ENCODE peak calls at places on chromosomes 16 and 17, in four cellular contexts. L, I, Z and J are unnamed samples.

GRCh38 chr16:87407511-87408112 is 15.5 kb downstream of the MAP1LC3B start:
- DNase-seq in L (no peak), I (no peak), Z (peak; percentile 84), J (no peak)

GRCh38 chr17:879546-879945 is 97.4 kb downstream of the MRM3 start:
- DNase-seq in L (peak; percentile 85), I (peak; percentile 58), Z (peak; percentile 5), J (peak; percentile 48)

GRCh38 chr16:70694088-70694487 is 8.2 kb upstream of the MTSS2 start:
- DNase-seq in L (peak; percentile 85), I (no peak), Z (no peak), J (peak; percentile 78)

GRCh38 chr17:12727076-12727750 is 61.5 kb downstream of the MYOCD start:
- DNase-seq in L (peak; percentile 16), I (no peak), Z (no peak), J (peak; percentile 95)

GRCh38 chr16:65059421-65059980 is 62.4 kb downstream of the CDH11 start:
- DNase-seq in L (no peak), I (no peak), Z (no peak), J (no peak)

GRCh38 chr16:72502654-72503005 is 330.7 kb upstream of the PMFBP1 start:
- DNase-seq in L (no peak), I (no peak), Z (no peak), J (no peak)

GRCh38 chr17:81397314-81398169 is 2.3 kb downstream of the BAHCC1 start:
- DNase-seq in L (peak; percentile 81), I (no peak), Z (no peak), J (peak; percentile 62)

GRCh38 chr16:48053346-48053745 is 102.4 kb downstream of the ABCC12 start:
- DNase-seq in L (no peak), I (no peak), Z (no peak), J (peak; percentile 69)

GRCh38 chr17:73604046-73604445 is 40.2 kb downstream of the SDK2 start:
- DNase-seq in L (no peak), I (no peak), Z (no peak), J (no peak)

GRCh38 chr17:4327638-4328037 is 38.8 kb downstream of the UBE2G1 start:
- DNase-seq in L (peak; percentile 86), I (no peak), Z (no peak), J (peak; percentile 83)

GRCh38 chr16:67235816-67236547 is 9.1 kb downstream of the TMEM208 start:
- DNase-seq in L (no peak), I (no peak), Z (no peak), J (no peak)

GRCh38 chr17:67746704-67747571 is 29.2 kb downstream of the NOL11 start:
- DNase-seq in L (no peak), I (no peak), Z (no peak), J (no peak)

GRCh38 chr16:72832640-72833039 is 215.3 kb downstream of the ZFHX3 start:
- DNase-seq in L (peak; percentile 71), I (peak; percentile 88), Z (no peak), J (peak; percentile 70)

GRCh38 chr17:82270651-82271050 is 2.8 kb downstream of the CSNK1D start:
- DNase-seq in L (no peak), I (no peak), Z (no peak), J (no peak)

GRCh38 chr17:60825351-60825750 is 147.7 kb downstream of the BCAS3 start:
- DNase-seq in L (no peak), I (no peak), Z (no peak), J (no peak)

GRCh38 chr16:55735120-55735781 is 79.5 kb downstream of the SLC6A2 start:
- DNase-seq in L (peak; percentile 25), I (no peak), Z (no peak), J (no peak)

GRCh38 chr16:19432429-19432828 is 14.7 kb downstream of the TMC5 start:
- DNase-seq in L (peak; percentile 90), I (no peak), Z (no peak), J (no peak)

GRCh38 chr17:42122371-42123303 is at the start of gene HSPB9:
- DNase-seq in L (no peak), I (no peak), Z (no peak), J (no peak)

GRCh38 chr16:76535-77272 is 1.3 kb upstream of the MPG start:
- DNase-seq in L (no peak), I (peak; percentile 85), Z (no peak), J (peak; percentile 95)

GRCh38 chr17:33982872-33983271 is 272.2 kb upstream of the CCL2 start:
- DNase-seq in L (no peak), I (no peak), Z (no peak), J (no peak)

GRCh38 chr17:42804918-42805367 is 6.3 kb downstream of the CNTD1 start:
- DNase-seq in L (peak; percentile 60), I (no peak), Z (no peak), J (peak; percentile 13)

GRCh38 chr17:69269174-69269998 is 40.8 kb upstream of the ABCA10 start:
- DNase-seq in L (peak; percentile 31), I (no peak), Z (no peak), J (peak; percentile 66)

GRCh38 chr16:22093952-22094351 is 1.6 kb downstream of the VWA3A start:
- DNase-seq in L (no peak), I (no peak), Z (no peak), J (no peak)

GRCh38 chr17:72466199-72466598 is 345.4 kb downstream of the SOX9 start:
- DNase-seq in L (peak; percentile 95), I (no peak), Z (peak; percentile 75), J (peak; percentile 88)

GRCh38 chr16:35776-36305 is 17.6 kb downstream of the POLR3K start:
- DNase-seq in L (no peak), I (no peak), Z (no peak), J (no peak)

GRCh38 chr16:81143921-81144471 is 47.8 kb upstream of the GCSH start:
- DNase-seq in L (peak; percentile 28), I (no peak), Z (no peak), J (no peak)

GRCh38 chr16:19817875-19818274 is 66.8 kb downstream of the GPRC5B start:
- DNase-seq in L (no peak), I (no peak), Z (no peak), J (no peak)

GRCh38 chr16:85048921-85049562 is 21.4 kb downstream of the KIAA0513 start:
- DNase-seq in L (no peak), I (peak; percentile 47), Z (no peak), J (no peak)

GRCh38 chr17:29212681-29213121 is 32.5 kb upstream of the MYO18A start:
- DNase-seq in L (no peak), I (no peak), Z (no peak), J (peak; percentile 6)
- TF ChIP-seq ELK1 in L (no peak), I (no peak), Z (no peak), J (no peak)

DNA sequence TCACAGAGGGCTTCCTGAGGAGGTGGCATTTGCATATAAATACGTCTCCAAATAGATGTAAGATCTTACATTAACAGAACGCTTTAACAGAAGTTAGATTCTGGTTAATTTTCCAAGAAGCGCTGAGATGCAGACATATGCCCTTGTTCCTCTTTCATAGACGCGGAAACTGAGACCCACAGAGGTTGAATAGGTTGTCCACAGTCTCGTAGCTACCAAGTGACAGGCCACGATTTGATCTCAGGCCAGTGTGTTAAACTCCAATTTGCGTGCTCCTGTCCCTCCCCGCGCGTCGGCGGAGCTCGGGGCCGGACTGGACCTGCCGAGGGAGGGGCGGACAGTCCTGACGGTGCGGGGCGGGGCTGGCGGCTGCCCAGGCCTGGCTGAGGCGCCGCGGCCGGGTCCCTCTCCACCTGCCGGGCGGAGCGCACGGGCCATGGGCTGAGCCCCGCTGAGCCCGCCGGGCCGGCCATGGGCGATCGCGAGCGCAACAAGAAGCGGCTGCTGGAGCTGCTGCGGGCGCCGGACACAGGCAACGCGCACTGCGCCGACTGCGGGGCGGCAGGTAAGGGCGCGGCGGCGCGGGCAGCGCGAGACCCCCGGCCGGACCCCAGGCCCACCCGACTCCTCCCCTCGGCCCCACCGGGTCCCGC is at the start of gene ADAP2:
- DNase-seq in L (peak; percentile 51), I (peak; percentile 72), Z (no peak), J (no peak)
- TF ChIP-seq ELK1 in L (no peak), I (no peak), Z (no peak), J (no peak)

DNA sequence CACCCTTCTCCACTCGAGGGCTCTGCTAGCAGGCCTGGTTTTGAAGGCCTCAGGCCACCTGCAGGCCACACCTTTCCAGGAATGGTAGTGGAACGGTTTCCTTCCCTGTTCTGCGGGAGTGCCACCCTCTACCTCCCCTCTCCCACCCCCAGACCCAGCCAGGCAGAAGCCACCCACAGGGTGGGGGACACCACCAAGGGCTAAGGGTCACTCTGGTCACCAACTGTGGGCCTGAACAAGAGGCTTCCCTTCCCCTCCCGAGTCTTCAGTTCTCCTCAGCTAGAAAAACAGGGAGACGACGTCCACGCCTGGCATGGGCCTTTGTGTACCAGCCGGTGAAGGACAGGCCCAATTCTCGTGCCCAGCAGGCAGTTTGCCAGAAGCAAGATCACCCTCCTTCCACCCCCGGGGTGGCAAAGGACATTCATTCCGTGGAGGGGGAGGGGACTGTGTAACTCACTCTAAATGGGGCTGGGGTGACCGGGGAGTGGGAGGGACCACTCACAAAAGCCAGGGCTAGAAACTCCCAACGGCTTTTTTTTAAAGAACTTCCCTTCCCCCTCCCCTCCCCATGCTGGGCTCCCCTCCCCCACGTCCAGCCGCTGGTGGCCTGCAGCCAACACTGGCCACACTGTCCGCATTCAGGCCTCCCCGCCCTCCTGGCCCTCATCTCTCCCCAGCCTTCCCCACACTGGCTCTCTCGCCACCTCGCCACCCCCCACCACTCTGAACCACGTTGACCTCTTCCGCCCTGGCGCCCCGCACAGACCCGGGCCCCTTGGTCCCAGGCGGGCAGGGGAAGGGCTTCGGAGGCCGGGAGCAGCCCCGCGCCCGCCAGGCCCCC is 7.7 kb downstream of the CBX4 start:
- DNase-seq in L (peak; percentile 71), I (peak; percentile 76), Z (no peak), J (no peak)
- TF ChIP-seq ELK1 in L (no peak), I (no peak), Z (no peak), J (no peak)

DNA sequence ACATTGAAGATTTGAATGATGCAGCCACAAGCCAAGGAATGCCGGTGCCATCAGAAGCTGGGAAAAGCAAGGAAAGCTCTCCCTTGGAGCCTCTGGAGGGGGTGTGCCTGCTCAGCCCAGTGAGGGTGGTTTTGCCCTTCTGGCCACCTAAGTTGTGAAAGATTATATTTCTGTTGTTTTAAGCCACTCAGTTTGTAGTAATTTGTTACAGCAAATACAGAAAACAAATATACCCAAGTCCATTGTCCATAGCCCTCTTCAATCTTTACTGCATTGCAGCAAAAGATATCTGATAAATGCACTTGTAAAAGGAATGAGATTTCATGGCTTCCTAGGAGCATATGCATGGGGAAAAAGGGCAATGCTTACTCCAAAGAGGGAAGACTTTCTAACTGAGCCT is 447.9 kb downstream of the HAPSTR1 start:
- DNase-seq in L (no peak), I (no peak), Z (no peak), J (no peak)
- TF ChIP-seq ELK1 in L (no peak), I (no peak), Z (no peak), J (no peak)

DNA sequence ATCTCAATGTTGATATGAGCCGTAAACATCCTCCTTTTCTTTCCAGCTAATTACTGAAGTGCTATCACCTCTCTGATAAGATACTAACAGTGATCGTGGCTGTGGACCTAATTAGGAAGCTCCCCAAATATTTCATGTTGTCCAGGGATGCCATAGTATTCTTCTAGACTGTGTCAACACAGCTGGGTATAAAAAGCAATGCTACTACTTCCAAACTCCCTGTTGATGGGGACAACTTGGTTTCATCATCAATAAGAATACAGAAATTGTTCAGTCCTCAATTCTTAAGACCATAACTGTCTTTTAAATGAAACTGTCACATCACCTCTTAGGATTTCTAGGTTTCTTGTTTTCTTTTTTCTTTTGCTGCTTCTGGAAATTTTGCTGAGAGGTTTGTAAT is 530.6 kb downstream of the TOX3 start:
- DNase-seq in L (no peak), I (no peak), Z (no peak), J (no peak)
- TF ChIP-seq ELK1 in L (no peak), I (no peak), Z (no peak), J (no peak)